ENCODE peak calls at places on chromosome 5, in five cellular contexts. P is IMR-90, M is AG09309, U is fibroblast of mammary gland, I is dorsolateral prefrontal cortex. Y is an unnamed sample.
A peak's percentile ranks its signal among the peaks of the same experiment; 100 is the strongest.

GRCh38 chr5:154860765-154861164 is 2.3 kb downstream of the CNOT8 start:
- DNase-seq in P (no peak), M (no peak), U (no peak), I (no peak), Y (no peak)

GRCh38 chr5:5504325-5504724 is 81.8 kb downstream of the ICE1 start:
- DNase-seq in P (no peak), M (no peak), U (no peak), I (no peak), Y (no peak)

GRCh38 chr5:64074533-64074932 is 91.1 kb upstream of the RNF180 start:
- DNase-seq in P (peak; percentile 3), M (peak; percentile 1), U (peak; percentile 44), I (no peak), Y (no peak)

GRCh38 chr5:36874465-36874864 is 2.1 kb upstream of the NIPBL start:
- DNase-seq in P (no peak), M (no peak), U (peak; percentile 14), I (no peak), Y (no peak)

GRCh38 chr5:108858959-108859358 is 111.3 kb downstream of the FER start:
- DNase-seq in P (peak; percentile 44), M (no peak), U (peak; percentile 57), I (no peak), Y (no peak)

GRCh38 chr5:159504857-159505304 is 174.6 kb upstream of the IL12B start:
- DNase-seq in P (peak; percentile 78), M (peak; percentile 28), U (peak; percentile 84), I (no peak), Y (no peak)

GRCh38 chr5:53331463-53331862 is 149.0 kb upstream of the FST start:
- DNase-seq in P (peak; percentile 94), M (peak; percentile 21), U (peak; percentile 86), I (no peak), Y (no peak)

GRCh38 chr5:74314906-74315305 is 325.6 kb downstream of the ENC1 start:
- DNase-seq in P (no peak), M (no peak), U (no peak), I (no peak), Y (no peak)

GRCh38 chr5:110321117-110321516 is 405.4 kb downstream of the TMEM232 start:
- DNase-seq in P (no peak), M (peak; percentile 20), U (peak; percentile 16), I (no peak), Y (no peak)

GRCh38 chr5:58804331-58804730 is 221.5 kb downstream of the RAB3C start:
- DNase-seq in P (no peak), M (no peak), U (no peak), I (no peak), Y (no peak)

GRCh38 chr5:123754903-123755302 is 242.9 kb downstream of the CSNK1G3 start:
- DNase-seq in P (peak; percentile 34), M (no peak), U (peak; percentile 6), I (no peak), Y (no peak)

GRCh38 chr5:163649522-163649921 is 144.1 kb downstream of the MAT2B start:
- DNase-seq in P (peak; percentile 62), M (no peak), U (peak; percentile 85), I (no peak), Y (peak; percentile 76)

GRCh38 chr5:72647806-72648205 is 140.6 kb upstream of the ZNF366 start:
- DNase-seq in P (no peak), M (no peak), U (no peak), I (no peak), Y (no peak)

GRCh38 chr5:16744164-16744880 is 127.5 kb upstream of the RETREG1 start:
- DNase-seq in P (no peak), M (no peak), U (no peak), I (no peak), Y (no peak)

GRCh38 chr5:16726538-16726946 is 109.7 kb upstream of the RETREG1 start:
- DNase-seq in P (peak; percentile 28), M (no peak), U (no peak), I (no peak), Y (no peak)

GRCh38 chr5:172886396-172886932 is 52.4 kb downstream of the ERGIC1 start:
- DNase-seq in P (no peak), M (no peak), U (no peak), I (no peak), Y (no peak)

GRCh38 chr5:72079288-72079687 is 28.0 kb upstream of the MAP1B start:
- DNase-seq in P (no peak), M (no peak), U (no peak), I (no peak), Y (no peak)

GRCh38 chr5:64666058-64666457 is 24.2 kb upstream of the SHISAL2B start:
- DNase-seq in P (peak; percentile 93), M (peak; percentile 58), U (peak; percentile 51), I (no peak), Y (no peak)

GRCh38 chr5:17004441-17005086 is 68.5 kb upstream of the MYO10 start:
- DNase-seq in P (no peak), M (no peak), U (no peak), I (no peak), Y (no peak)

GRCh38 chr5:98721231-98721928 is 52.1 kb upstream of the RGMB start:
- DNase-seq in P (peak; percentile 55), M (no peak), U (peak; percentile 39), I (no peak), Y (no peak)

DNA sequence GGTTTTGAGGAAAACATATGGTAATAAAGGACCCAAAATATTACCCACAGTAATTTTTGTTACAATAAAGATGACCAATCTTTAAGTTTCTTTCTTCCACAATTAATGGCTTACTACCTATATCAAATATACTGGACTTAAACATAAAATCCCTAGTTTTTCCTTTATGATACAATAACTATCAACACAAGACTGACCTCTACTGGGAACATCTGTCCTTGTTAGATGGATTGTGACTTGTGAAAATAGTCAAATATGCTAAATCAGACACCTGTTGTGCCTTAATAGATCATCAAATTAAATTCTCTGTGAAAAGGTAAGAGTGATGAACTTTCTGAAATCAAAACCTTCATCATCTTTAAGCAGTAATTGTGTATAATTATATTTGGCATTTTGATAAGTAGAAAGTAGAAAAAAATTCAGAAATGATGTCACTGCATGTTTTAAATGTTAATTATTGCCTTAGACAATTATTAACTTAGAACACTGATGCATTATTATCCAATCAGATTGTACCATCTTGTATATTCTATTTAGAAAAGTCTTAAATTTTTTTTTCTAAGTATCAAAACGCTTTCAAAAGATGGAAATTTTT is 113.6 kb downstream of the DEPDC1B start:
- DNase-seq in P (peak; percentile 50), M (peak; percentile 3), U (peak; percentile 51), I (no peak), Y (no peak)
- TF ChIP-seq CTCF in P (peak; percentile 51), M (peak; percentile 38), U (peak; percentile 40), I (peak; percentile 65), Y (no peak)

GRCh38 chr5:1245901-1246576 is 20.9 kb downstream of the SLC6A18 start:
- DNase-seq in P (no peak), M (no peak), U (no peak), I (peak; percentile 54), Y (no peak)
- H3K4me3 ChIP-seq in P (no peak overlapping the region), M (no peak overlapping the region), U (no peak overlapping the region), I (peak overlapping the region; percentile 45), Y (no peak overlapping the region)

GRCh38 chr5:115815693-115816225 is 700 bp downstream of the CDO1 start:
- DNase-seq in P (no peak), M (no peak), U (peak; percentile 21), I (no peak), Y (no peak)
- TF ChIP-seq CTCF in P (no peak), M (no peak), U (no peak), I (no peak), Y (no peak)

GRCh38 chr5:138523406-138523805 is 19.6 kb downstream of the ETF1 start:
- DNase-seq in P (no peak), M (no peak), U (no peak), I (no peak), Y (no peak)

GRCh38 chr5:138529812-138530211 is 13.2 kb downstream of the ETF1 start:
- DNase-seq in P (no peak), M (no peak), U (no peak), I (no peak), Y (no peak)

GRCh38 chr5:138528744-138529469 is 14.1 kb downstream of the ETF1 start:
- DNase-seq in P (no peak), M (no peak), U (no peak), I (no peak), Y (no peak)

GRCh38 chr5:138528208-138528607 is 14.8 kb downstream of the ETF1 start:
- DNase-seq in P (peak; percentile 48), M (no peak), U (no peak), I (no peak), Y (no peak)

GRCh38 chr5:138527170-138527569 is 15.9 kb downstream of the ETF1 start:
- DNase-seq in P (no peak), M (no peak), U (no peak), I (no peak), Y (no peak)
- H3K4me3 ChIP-seq in P (no peak overlapping the region), M (no peak overlapping the region), U (no peak overlapping the region), I (no peak overlapping the region), Y (no peak overlapping the region)

GRCh38 chr5:137215780-137216179 is 283.3 kb downstream of the SPOCK1 start:
- DNase-seq in P (no peak), M (no peak), U (no peak), I (no peak), Y (no peak)

GRCh38 chr5:137209232-137209810 is 289.8 kb downstream of the SPOCK1 start:
- DNase-seq in P (no peak), M (no peak), U (no peak), I (no peak), Y (no peak)

GRCh38 chr5:137214446-137215189 is 284.5 kb downstream of the SPOCK1 start:
- DNase-seq in P (no peak), M (no peak), U (no peak), I (no peak), Y (no peak)

GRCh38 chr5:137215261-137215660 is 283.9 kb downstream of the SPOCK1 start:
- DNase-seq in P (no peak), M (no peak), U (no peak), I (no peak), Y (no peak)

DNA sequence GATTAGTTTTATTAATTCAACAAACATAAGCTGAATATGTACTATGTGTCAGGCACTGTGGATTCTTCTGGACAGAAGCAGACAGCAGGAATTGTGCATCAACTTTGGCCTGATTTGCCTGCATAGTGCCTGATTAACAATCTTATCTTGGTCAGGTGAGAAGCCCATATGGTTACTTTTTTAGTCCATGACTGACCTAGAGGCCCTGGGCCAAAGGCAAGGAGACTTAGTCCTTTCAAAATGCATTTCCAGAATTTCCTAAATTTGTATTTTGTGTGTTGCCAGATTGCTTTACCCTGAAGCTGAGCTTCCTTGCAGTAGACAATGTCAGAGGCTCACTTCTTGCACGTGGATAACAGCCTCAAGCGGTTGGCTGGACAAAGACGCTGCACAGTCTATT is 286.7 kb downstream of the SPOCK1 start:
- DNase-seq in P (no peak), M (no peak), U (no peak), I (no peak), Y (no peak)
- TF ChIP-seq CTCF in P (no peak), M (no peak), U (no peak), I (no peak), Y (no peak)

Y was measured in HFF-Myc.